ENCODE peak calls at places on chromosomes 6 and 20, in six cellular contexts. D is IMR-90, R is A549, U is K562, B is GM12878, S is HepG2. Y is an unnamed sample.

GRCh38 chr6:20352346-20352745 is 49.3 kb upstream of the E2F3 start:
- DNase-seq in R (no peak), D (no peak), U (peak), B (no peak), S (no peak), Y (no peak)

GRCh38 chr20:18705906-18706305 is 107.7 kb upstream of the SCP2D1 start:
- DNase-seq in U (no peak), S (no peak), B (no peak), D (peak), R (no peak), Y (no peak)

GRCh38 chr6:25601797-25602679 is 50.0 kb upstream of the SCGN start:
- DNase-seq in B (no peak), D (peak), S (peak), R (peak), U (peak), Y (peak)

GRCh38 chr20:21571841-21572690 is 58.2 kb upstream of the NKX2-2 start:
- DNase-seq in U (peak), D (no peak), R (no peak), S (peak), B (no peak), Y (peak)

GRCh38 chr6:150093397-150093796 is 24.5 kb upstream of the ULBP3 start:
- DNase-seq in U (no peak), B (no peak), S (no peak), D (no peak), R (no peak), Y (no peak)

GRCh38 chr6:11425431-11425871 is 112.1 kb upstream of the TMEM170B start:
- DNase-seq in R (peak), D (no peak), B (no peak), U (no peak), S (peak), Y (no peak)

GRCh38 chr6:160102956-160103824 is 18.4 kb upstream of the SLC22A1 start:
- DNase-seq in U (peak), B (no peak), S (peak), D (peak), R (peak), Y (peak)

GRCh38 chr20:16485406-16485805 is 87.8 kb downstream of the KIF16B start:
- DNase-seq in S (no peak), U (no peak), D (peak), B (no peak), R (no peak), Y (no peak)

GRCh38 chr6:14874975-14875677 is 370.7 kb upstream of the JARID2 start:
- DNase-seq in R (no peak), U (no peak), S (no peak), B (no peak), D (no peak), Y (no peak)

GRCh38 chr6:43113431-43114260 is 37.5 kb downstream of the PTK7 start:
- DNase-seq in S (no peak), D (no peak), R (no peak), B (no peak), U (peak), Y (no peak)

GRCh38 chr20:50376888-50377459 is 133.2 kb upstream of the PTPN1 start:
- DNase-seq in U (no peak), R (no peak), B (no peak), D (no peak), S (no peak), Y (no peak)

GRCh38 chr6:162728177-162728571 is 400 bp downstream of the PACRG start:
- DNase-seq in D (no peak), B (no peak), R (no peak), U (no peak), S (no peak), Y (no peak)

GRCh38 chr20:10414982-10415650 is 18.9 kb downstream of the MKKS start:
- DNase-seq in S (no peak), R (peak), U (no peak), D (no peak), B (no peak), Y (no peak)

GRCh38 chr20:40686893-40687292 is 2.1 kb downstream of the MAFB start:
- DNase-seq in D (no peak), U (no peak), R (no peak), S (no peak), B (no peak), Y (no peak)

GRCh38 chr20:49964964-49965780 is 17.6 kb upstream of the SNAI1 start:
- DNase-seq in S (peak), D (no peak), U (peak), B (no peak), R (peak), Y (peak)

GRCh38 chr20:33985280-33985679 is 8.4 kb upstream of the RALY start:
- DNase-seq in D (no peak), B (no peak), R (no peak), S (no peak), U (no peak), Y (no peak)

GRCh38 chr20:64083380-64084208 is 604 bp downstream of the LKAAEAR1 start:
- DNase-seq in B (no peak), D (peak), U (peak), R (peak), S (peak), Y (peak)

GRCh38 chr6:1832844-1833787 is 223.4 kb downstream of the FOXC1 start:
- DNase-seq in U (no peak), S (peak), B (no peak), R (no peak), D (peak), Y (no peak)

GRCh38 chr6:2033544-2033943 is 211.9 kb downstream of the GMDS start:
- DNase-seq in D (no peak), R (no peak), S (no peak), U (no peak), B (no peak), Y (no peak)

GRCh38 chr6:130913119-130913518 is 85.9 kb downstream of the SMLR1 start:
- DNase-seq in D (no peak), S (no peak), U (no peak), B (peak), R (no peak), Y (no peak)

GRCh38 chr6:57033228-57033627 is 13.3 kb upstream of the KIAA1586 start:
- DNase-seq in S (no peak), D (no peak), R (no peak), U (no peak), B (no peak), Y (no peak)

GRCh38 chr6:125985522-125985921 is 818 bp upstream of the TRMT11 start:
- DNase-seq in D (no peak), B (no peak), U (no peak), R (no peak), S (peak), Y (no peak)

GRCh38 chr6:626236-626635 is 30.7 kb downstream of the HUS1B start:
- DNase-seq in B (no peak), U (no peak), D (peak), S (no peak), R (no peak), Y (peak)

GRCh38 chr20:11891827-11892521 is 25.7 kb upstream of the BTBD3 start:
- DNase-seq in R (peak), B (peak), D (peak), S (peak), U (peak), Y (peak)

GRCh38 chr6:167750956-167751358 is 75.8 kb upstream of the AFDN start:
- DNase-seq in B (no peak), S (peak), D (no peak), U (no peak), R (no peak), Y (no peak)

GRCh38 chr6:27795697-27796494 is 116.3 kb downstream of the OR2B2 start:
- DNase-seq in U (peak), D (peak), B (peak), R (peak), S (peak), Y (peak)

GRCh38 chr6:150176152-150176551 is 33.3 kb downstream of the PPP1R14C start:
- DNase-seq in S (no peak), B (no peak), U (no peak), D (no peak), R (no peak), Y (no peak)

GRCh38 chr6:134058622-134059366 is 6.4 kb upstream of the SLC2A12 start:
- DNase-seq in S (no peak), D (peak), U (no peak), R (no peak), B (no peak), Y (no peak)

GRCh38 chr6:156686429-156686939 is 90.7 kb upstream of the ARID1B start:
- DNase-seq in S (peak), B (no peak), D (peak), U (no peak), R (peak), Y (peak)

GRCh38 chr6:169162249-169162967 is 91.2 kb downstream of the THBS2 start:
- DNase-seq in U (no peak), B (no peak), R (no peak), D (no peak), S (no peak), Y (no peak)

GRCh38 chr6:48825501-48826317 is 637.3 kb downstream of the MMUT start:
- DNase-seq in B (no peak), U (no peak), S (no peak), R (peak), D (peak), Y (no peak)

GRCh38 chr6:118042855-118043254 is 135.8 kb downstream of the SLC35F1 start:
- DNase-seq in S (no peak), U (no peak), B (no peak), D (no peak), R (no peak), Y (no peak)

GRCh38 chr6:164035912-164036485 is 621.5 kb downstream of the QKI start:
- DNase-seq in S (no peak), D (no peak), U (no peak), R (no peak), B (no peak), Y (no peak)

GRCh38 chr6:12232339-12232738 is 57.8 kb upstream of the EDN1 start:
- DNase-seq in U (no peak), R (no peak), B (peak), S (no peak), D (peak), Y (no peak)

GRCh38 chr20:57779401-57780003 is 69.7 kb upstream of the PMEPA1 start:
- DNase-seq in B (no peak), D (no peak), S (no peak), R (peak), U (no peak), Y (no peak)
- TF ChIP-seq BHLHE40 in B (no peak), D (no peak), S (no peak), R (no peak), U (no peak), Y (no peak)

GRCh38 chr6:81606965-81607381 is 145.5 kb downstream of the TENT5A start:
- DNase-seq in R (no peak), U (no peak), D (peak), B (no peak), S (no peak), Y (no peak)
- TF ChIP-seq BHLHE40 in R (no peak), U (no peak), D (no peak), B (no peak), S (no peak), Y (no peak)

GRCh38 chr20:19760371-19760721 is 2.3 kb downstream of the RIN2 start:
- DNase-seq in B (no peak), U (no peak), S (no peak), D (no peak), R (no peak), Y (no peak)

GRCh38 chr20:19765266-19765665 is 7.2 kb downstream of the RIN2 start:
- DNase-seq in B (no peak), S (no peak), R (no peak), U (no peak), D (no peak), Y (no peak)

GRCh38 chr20:19764207-19764606 is 6.1 kb downstream of the RIN2 start:
- DNase-seq in S (no peak), B (no peak), D (peak), R (no peak), U (no peak), Y (no peak)

GRCh38 chr20:19758888-19759331 is 852 bp downstream of the RIN2 start:
- DNase-seq in U (no peak), B (no peak), D (no peak), S (peak), R (peak), Y (peak)

GRCh38 chr20:19761853-19762252 is 3.8 kb downstream of the RIN2 start:
- DNase-seq in B (no peak), S (no peak), R (no peak), U (no peak), D (no peak), Y (no peak)
- TF ChIP-seq BHLHE40 in B (no peak), S (no peak), R (no peak), U (no peak), D (no peak), Y (no peak)

DNA sequence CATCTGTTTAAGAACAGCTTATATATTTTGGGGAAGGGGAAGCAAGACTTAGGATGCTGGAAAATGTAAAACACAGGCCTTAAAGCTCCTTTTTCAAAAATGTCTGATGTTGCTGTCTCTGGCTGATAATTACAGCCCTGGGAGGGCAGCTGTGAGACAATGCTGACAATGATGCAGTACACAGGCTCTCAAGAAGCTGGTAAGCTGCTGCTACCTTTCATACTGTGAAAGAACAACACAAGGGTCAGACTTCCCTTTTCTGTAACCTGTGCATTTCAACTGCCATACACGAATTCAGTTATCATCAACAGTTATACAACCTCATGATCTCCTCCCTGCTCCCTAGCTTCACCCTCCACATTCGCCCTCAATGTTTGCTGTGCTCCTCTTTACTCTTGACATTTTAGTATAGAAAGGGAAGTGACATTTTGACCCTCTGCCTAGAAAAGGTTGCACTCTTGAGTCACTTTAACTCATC is 25.2 kb downstream of the MAP7 start:
- DNase-seq in D (no peak), S (no peak), R (peak), B (no peak), U (no peak), Y (no peak)
- TF ChIP-seq BHLHE40 in D (no peak), S (no peak), R (no peak), B (no peak), U (no peak), Y (no peak)